ENCODE peak calls at places on chromosome 16, in six cellular contexts. L, Z, I, R, O and X are unnamed samples.

GRCh38 chr16:47624563-47624962 is 163.4 kb downstream of the PHKB start:
- DNase-seq in O (no peak), L (no peak), I (no peak), Z (no peak), R (no peak), X (no peak)

GRCh38 chr16:75264999-75265910 is 13.8 kb upstream of the BCAR1 start:
- DNase-seq in R (peak; percentile 72), L (no peak), O (peak; percentile 68), I (no peak), Z (no peak), X (no peak)

GRCh38 chr16:79186196-79186595 is 414.3 kb downstream of the MAF start:
- DNase-seq in L (no peak), I (no peak), Z (no peak), R (no peak), O (no peak), X (no peak)

GRCh38 chr16:57640185-57640584 is 11.8 kb downstream of the ADGRG1 start:
- DNase-seq in O (no peak), I (no peak), R (no peak), L (no peak), Z (no peak), X (no peak)

GRCh38 chr16:82264781-82265180 is 94.8 kb upstream of the MPHOSPH6 start:
- DNase-seq in I (no peak), Z (no peak), R (no peak), O (no peak), L (no peak), X (no peak)

GRCh38 chr16:26740771-26741170 is 326.0 kb upstream of the C16orf82 start:
- DNase-seq in O (no peak), I (no peak), Z (no peak), L (no peak), R (no peak), X (no peak)

GRCh38 chr16:72840591-72841381 is 207.1 kb downstream of the ZFHX3 start:
- DNase-seq in Z (no peak), O (no peak), L (no peak), I (no peak), R (no peak), X (no peak)

GRCh38 chr16:66523861-66524354 is 26.0 kb downstream of the TK2 start:
- DNase-seq in Z (no peak), L (no peak), R (peak; percentile 56), O (no peak), I (no peak), X (peak; percentile 72)

GRCh38 chr16:27108051-27108770 is 41.5 kb downstream of the C16orf82 start:
- DNase-seq in I (no peak), O (no peak), L (no peak), R (no peak), Z (no peak), X (no peak)

GRCh38 chr16:67053767-67054334 is 24.9 kb downstream of the CBFB start:
- DNase-seq in O (no peak), I (no peak), L (no peak), R (no peak), Z (no peak), X (no peak)

GRCh38 chr16:30934827-30935557 is 11.6 kb downstream of the FBXL19 start:
- DNase-seq in R (peak; percentile 49), Z (peak; percentile 60), L (no peak), O (no peak), I (no peak), X (no peak)

GRCh38 chr16:57815987-57816745 is 13.9 kb upstream of the KIFC3 start:
- DNase-seq in O (peak; percentile 97), Z (peak; percentile 50), I (peak; percentile 97), R (peak; percentile 80), L (peak; percentile 86), X (no peak)

GRCh38 chr16:566475-567361 is at the start of gene NHLRC4:
- DNase-seq in O (peak; percentile 86), R (peak; percentile 78), L (no peak), Z (peak; percentile 65), I (peak; percentile 40), X (peak; percentile 78)
- H3K4me3 ChIP-seq in O (no peak within 1 kb of the TSS), R (no peak within 1 kb of the TSS), L (peak within 1 kb of the TSS; percentile 52), Z (peak within 1 kb of the TSS; percentile 28), I (peak within 1 kb of the TSS; percentile 19), X (peak within 1 kb of the TSS; percentile 37)

DNA sequence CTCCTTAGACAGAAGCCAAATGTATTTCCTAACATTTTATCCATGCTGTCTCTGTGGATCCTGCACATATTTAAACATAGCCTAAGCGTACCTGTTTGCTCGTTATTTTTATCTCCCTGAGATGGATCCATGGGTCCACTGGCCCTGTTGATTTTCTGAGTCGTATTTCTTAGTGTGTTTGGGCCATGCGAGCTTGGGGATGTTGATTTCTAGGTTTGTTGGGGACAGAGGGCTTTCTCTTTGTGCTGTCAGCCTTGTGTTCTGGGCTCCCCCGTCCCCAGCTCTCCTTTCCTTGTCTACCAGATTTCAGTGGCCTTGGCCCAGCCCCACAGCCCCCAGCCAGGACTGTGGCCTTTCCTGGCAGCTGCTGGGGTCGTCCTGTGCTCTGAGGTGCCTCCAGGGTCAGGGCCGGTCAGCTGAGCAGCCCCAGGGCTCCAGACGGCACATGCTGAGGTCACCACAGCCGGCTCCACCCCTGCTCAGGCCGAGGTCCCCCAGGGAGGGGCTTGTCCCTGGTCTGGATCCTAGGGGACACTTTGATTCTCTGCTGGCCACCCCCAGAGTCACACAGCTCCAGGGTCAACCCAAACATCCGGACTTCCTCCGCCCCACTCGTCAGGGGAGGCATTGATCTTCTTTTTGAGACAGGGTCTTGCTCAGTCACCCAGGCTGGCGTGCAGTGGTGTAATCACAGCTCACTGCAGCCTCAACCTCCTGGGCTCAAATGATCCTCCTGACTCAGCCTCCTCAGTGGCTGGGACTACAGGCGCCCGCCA is 4.4 kb downstream of the SSTR5 start:
- DNase-seq in I (no peak), O (no peak), R (no peak), L (no peak), Z (no peak), X (no peak)
- H3K27me3 ChIP-seq in I (peaks cover 81% of the 10 kb centered on the region), O (no peaks in the 10 kb centered on the region), R (peaks cover 91% of the 10 kb centered on the region), L (peaks cover 9% of the 10 kb centered on the region), Z (no peaks in the 10 kb centered on the region), X (no peaks in the 10 kb centered on the region)

DNA sequence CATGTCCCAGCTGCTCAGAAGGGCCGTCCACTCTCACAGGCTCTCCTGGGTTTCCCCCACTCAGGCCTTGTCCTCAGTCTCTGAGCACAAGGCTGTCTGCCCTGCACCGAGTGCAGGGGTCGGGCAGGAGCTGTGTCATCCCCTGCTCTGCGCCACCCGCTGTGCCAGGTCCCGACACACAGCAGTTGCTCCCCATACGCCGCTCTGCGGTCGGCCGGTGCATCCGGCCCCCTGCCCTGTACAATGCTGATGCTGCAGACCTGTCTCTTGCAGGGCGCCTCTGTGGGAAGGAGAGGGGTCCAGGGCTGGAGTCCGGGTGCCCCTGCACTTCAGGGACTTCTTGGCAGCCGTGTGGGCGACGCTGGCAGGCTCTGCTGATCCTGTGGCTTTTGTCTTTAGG is 6.1 kb downstream of the TSC2 start:
- DNase-seq in L (no peak), I (no peak), O (no peak), R (no peak), Z (no peak), X (no peak)
- H3K36me3 ChIP-seq in L (peaks cover 50% of the 10 kb centered on the region), I (peaks cover 53% of the 10 kb centered on the region), O (peaks cover 6% of the 10 kb centered on the region), R (no peaks in the 10 kb centered on the region), Z (peaks cover 84% of the 10 kb centered on the region), X (peaks cover 22% of the 10 kb centered on the region)

DNA sequence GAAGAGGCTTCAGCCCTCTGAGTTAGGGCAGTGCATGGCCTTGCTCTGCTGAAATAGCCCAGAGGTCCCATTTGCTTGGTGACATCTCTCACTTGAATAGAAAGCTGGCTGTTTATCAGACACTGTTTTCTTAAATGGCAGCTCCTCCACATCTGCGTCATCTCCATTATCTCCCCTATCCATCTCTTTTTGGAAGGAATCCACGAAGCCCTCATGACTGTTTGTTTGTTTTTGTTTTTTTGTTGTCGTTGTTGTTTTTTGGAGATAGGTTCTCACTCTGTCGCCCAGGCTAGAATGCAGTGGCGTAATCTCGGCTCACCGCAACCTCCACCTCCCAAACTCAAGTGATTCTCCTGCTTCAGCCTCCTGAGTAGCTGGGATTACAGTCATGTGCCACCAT is 16.6 kb downstream of the NAA60 start:
- DNase-seq in R (no peak), L (no peak), Z (no peak), O (no peak), I (no peak), X (no peak)
- H3K4me3 ChIP-seq in R (no peak overlapping the region), L (no peak overlapping the region), Z (no peak overlapping the region), O (no peak overlapping the region), I (no peak overlapping the region), X (no peak overlapping the region)